ENCODE peak calls at places on chromosomes 12 and 14, in six cellular contexts. D is fibroblast of lung, V is A549, R is HFFc6, G is breast epithelium, E is cardiac muscle cell. O is an unnamed sample.

GRCh38 chr12:51246254-51246853 is 7.7 kb downstream of the DAZAP2 start:
- DNase-seq in D (peak), V (no peak), R (no peak), G (no peak), E (peak), O (peak)

GRCh38 chr12:120468846-120469449 is 600 bp downstream of the SRSF9 start:
- DNase-seq in D (no peak), V (peak), R (peak), G (no peak), E (no peak), O (peak)

GRCh38 chr12:40647651-40648050 is 44.6 kb upstream of the CNTN1 start:
- DNase-seq in D (no peak), V (peak), R (no peak), G (no peak), E (no peak), O (no peak)

GRCh38 chr12:54593716-54594115 is 5.3 kb upstream of the PPP1R1A start:
- DNase-seq in D (no peak), V (no peak), R (no peak), G (no peak), E (no peak), O (no peak)

GRCh38 chr12:114371250-114371649 is 34.7 kb downstream of the TBX5 start:
- DNase-seq in D (no peak), V (no peak), R (no peak), G (no peak), E (no peak), O (no peak)

GRCh38 chr12:1925125-1925963 is 6.9 kb upstream of the CACNA2D4 start:
- DNase-seq in D (no peak), V (no peak), R (no peak), G (no peak), E (no peak), O (no peak)

GRCh38 chr14:26138764-26139445 is 458.9 kb downstream of the NOVA1 start:
- DNase-seq in D (peak), V (peak), R (no peak), G (no peak), E (peak), O (no peak)

GRCh38 chr12:14572401-14572800 is 4.7 kb upstream of the PLBD1 start:
- DNase-seq in D (no peak), V (no peak), R (no peak), G (no peak), E (no peak), O (no peak)

GRCh38 chr14:32254952-32255679 is 52.0 kb upstream of the RNU6-8 start:
- DNase-seq in D (peak), V (peak), R (peak), G (peak), E (peak), O (peak)

GRCh38 chr12:100020370-100020769 is 35.6 kb upstream of the ANKS1B start:
- DNase-seq in D (no peak), V (no peak), R (peak), G (no peak), E (no peak), O (no peak)

GRCh38 chr12:5713599-5714001 is 231.5 kb downstream of the ANO2 start:
- DNase-seq in D (no peak), V (no peak), R (no peak), G (no peak), E (no peak), O (no peak)

GRCh38 chr12:67433393-67434175 is 164.4 kb downstream of the CAND1 start:
- DNase-seq in D (no peak), V (peak), R (peak), G (no peak), E (no peak), O (no peak)

GRCh38 chr12:77560714-77561113 is 270.0 kb upstream of the NAV3 start:
- DNase-seq in D (no peak), V (no peak), R (no peak), G (no peak), E (no peak), O (no peak)

GRCh38 chr12:133180669-133181068 is 626 bp upstream of the ZNF268 start:
- DNase-seq in D (no peak), V (no peak), R (no peak), G (no peak), E (no peak), O (no peak)

GRCh38 chr14:90521930-90522483 is 125.2 kb downstream of the CALM1 start:
- DNase-seq in D (no peak), V (no peak), R (no peak), G (no peak), E (no peak), O (no peak)

GRCh38 chr12:12611512-12612306 is at the start of gene CREBL2:
- DNase-seq in D (peak), V (peak), R (peak), G (peak), E (peak), O (peak)

GRCh38 chr12:63922446-63922845 is 77.9 kb downstream of the SRGAP1 start:
- DNase-seq in D (peak), V (peak), R (peak), G (no peak), E (peak), O (no peak)

GRCh38 chr12:7864751-7865150 is 8.0 kb downstream of the SLC2A14 start:
- DNase-seq in D (no peak), V (no peak), R (no peak), G (no peak), E (no peak), O (no peak)

GRCh38 chr14:69441948-69442347 is 42.6 kb upstream of the PLEKHD1 start:
- DNase-seq in D (peak), V (no peak), R (no peak), G (no peak), E (no peak), O (no peak)

GRCh38 chr12:7092229-7092985 is at the start of gene C1R:
- DNase-seq in D (peak), V (peak), R (peak), G (peak), E (peak), O (peak)

GRCh38 chr14:54901380-54902142 is 1.1 kb downstream of the GCH1 start:
- DNase-seq in D (no peak), V (peak), R (no peak), G (peak), E (no peak), O (no peak)

GRCh38 chr12:79452906-79453305 is 237.9 kb downstream of the PAWR start:
- DNase-seq in D (no peak), V (no peak), R (no peak), G (no peak), E (no peak), O (no peak)

GRCh38 chr12:121144416-121144914 is 11.8 kb downstream of the P2RX7 start:
- DNase-seq in D (peak), V (peak), R (peak), G (no peak), E (peak), O (no peak)

GRCh38 chr14:77892890-77893484 is 93.1 kb downstream of the ADCK1 start:
- DNase-seq in D (no peak), V (no peak), R (no peak), G (no peak), E (no peak), O (no peak)

GRCh38 chr14:53391156-53391555 is 238.0 kb upstream of the DDHD1 start:
- DNase-seq in D (peak), V (no peak), R (peak), G (no peak), E (peak), O (no peak)

GRCh38 chr12:39840422-39840821 is 220.8 kb upstream of the ABCD2 start:
- DNase-seq in D (no peak), V (no peak), R (no peak), G (no peak), E (no peak), O (no peak)

GRCh38 chr14:100610511-100611217 is 23.4 kb upstream of the BEGAIN start:
- DNase-seq in D (no peak), V (peak), R (peak), G (no peak), E (no peak), O (no peak)

GRCh38 chr12:100827901-100828520 is 33.4 kb downstream of the ANO4 start:
- DNase-seq in D (peak), V (peak), R (no peak), G (no peak), E (peak), O (peak)

GRCh38 chr12:66755727-66756395 is 77.0 kb upstream of the GRIP1 start:
- DNase-seq in D (no peak), V (no peak), R (no peak), G (no peak), E (no peak), O (no peak)

GRCh38 chr12:94731733-94732360 is 81.5 kb upstream of the TMCC3 start:
- DNase-seq in D (no peak), V (no peak), R (no peak), G (no peak), E (no peak), O (no peak)

GRCh38 chr12:71299541-71300376 is 139.8 kb upstream of the LGR5 start:
- DNase-seq in D (no peak), V (no peak), R (no peak), G (no peak), E (no peak), O (no peak)

GRCh38 chr14:22391908-22392307 is 197.1 kb downstream of the DAD1 start:
- DNase-seq in D (peak), V (peak), R (peak), G (peak), E (peak), O (peak)

GRCh38 chr12:93128332-93128707 is 199.2 kb upstream of the EEA1 start:
- DNase-seq in D (no peak), V (no peak), R (no peak), G (peak), E (no peak), O (no peak)

GRCh38 chr14:68140801-68141200 is 321.2 kb downstream of the RAD51B start:
- DNase-seq in D (no peak), V (peak), R (no peak), G (no peak), E (no peak), O (no peak)

GRCh38 chr14:37045340-37046061 is 126.9 kb downstream of the SLC25A21 start:
- DNase-seq in D (no peak), V (no peak), R (no peak), G (no peak), E (no peak), O (no peak)

GRCh38 chr14:37246427-37246829 is 48.7 kb downstream of the MIPOL1 start:
- DNase-seq in D (peak), V (peak), R (peak), G (no peak), E (peak), O (no peak)

GRCh38 chr12:84502180-84502857 is 410.3 kb downstream of the SLC6A15 start:
- DNase-seq in D (no peak), V (no peak), R (no peak), G (no peak), E (no peak), O (no peak)

GRCh38 chr12:84502907-84503787 is 409.5 kb downstream of the SLC6A15 start:
- DNase-seq in D (peak), V (peak), R (peak), G (no peak), E (peak), O (peak)

GRCh38 chr12:84492381-84492883 is 420.2 kb downstream of the SLC6A15 start:
- DNase-seq in D (no peak), V (no peak), R (no peak), G (no peak), E (no peak), O (no peak)

DNA sequence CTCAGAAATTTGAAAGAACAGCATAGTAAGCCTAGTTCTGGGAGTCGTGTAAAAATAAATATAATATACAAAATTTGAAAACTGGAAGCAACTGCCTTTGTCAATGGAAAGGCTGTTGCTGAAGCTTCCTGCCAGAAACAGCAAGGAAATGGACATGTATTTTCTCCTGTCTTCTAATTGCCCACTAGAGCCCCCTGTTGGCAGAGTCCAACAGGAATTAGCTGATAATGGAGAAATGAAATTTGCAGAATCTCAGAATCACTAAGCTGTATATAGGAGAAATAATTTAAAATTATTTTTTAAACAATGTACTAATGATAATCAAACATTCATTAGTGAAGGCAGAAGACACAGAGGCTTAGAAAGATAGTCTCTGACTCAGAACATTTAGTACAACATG is 414.8 kb downstream of the SLC6A15 start:
- DNase-seq in D (peak), V (peak), R (peak), G (no peak), E (peak), O (no peak)
- TF ChIP-seq CTCF in D (peak), V (peak), R (peak), G (no peak), E (peak), O (no peak)

GRCh38 chr12:118358008-118358359 is 14.7 kb downstream of the TAOK3 start:
- DNase-seq in D (no peak), V (no peak), R (no peak), G (no peak), E (no peak), O (no peak)
- TF ChIP-seq CTCF in D (no peak), V (no peak), R (peak), G (no peak), E (no peak), O (no peak)

GRCh38 chr14:106605548-106606448 is 1079.4 kb downstream of the TMEM121 start:
- DNase-seq in D (no peak), V (peak), R (no peak), G (no peak), E (no peak), O (no peak)
- TF ChIP-seq CTCF in D (no peak), V (no peak), R (no peak), G (no peak), E (no peak), O (no peak)

GRCh38 chr12:102896067-102896466 is 21.0 kb downstream of the PAH start:
- DNase-seq in D (no peak), V (no peak), R (no peak), G (no peak), E (no peak), O (no peak)
- TF ChIP-seq CTCF in D (no peak), V (no peak), R (no peak), G (no peak), E (no peak), O (no peak)

DNA sequence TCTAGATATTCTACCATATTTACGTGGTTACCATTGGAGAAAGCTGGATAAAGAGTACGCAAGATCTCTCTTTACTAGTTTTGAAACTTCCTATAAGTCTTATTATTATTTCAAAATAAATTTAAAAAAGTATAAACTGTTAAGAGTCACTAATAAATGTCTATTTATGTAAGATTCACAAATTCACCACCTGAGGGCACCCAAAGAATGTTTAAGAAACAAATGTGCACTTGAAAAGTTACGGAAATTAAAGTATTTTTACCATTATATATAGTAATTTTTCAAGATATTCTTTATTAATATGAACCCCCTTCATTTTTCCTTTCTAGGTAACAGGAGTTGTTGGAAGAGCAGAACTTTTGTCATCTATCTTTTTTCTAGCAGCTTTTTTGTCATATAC is 11.9 kb downstream of the TMTC3 start:
- DNase-seq in D (peak), V (peak), R (peak), G (no peak), E (peak), O (no peak)
- TF ChIP-seq CTCF in D (no peak), V (peak), R (peak), G (peak), E (peak), O (peak)

DNA sequence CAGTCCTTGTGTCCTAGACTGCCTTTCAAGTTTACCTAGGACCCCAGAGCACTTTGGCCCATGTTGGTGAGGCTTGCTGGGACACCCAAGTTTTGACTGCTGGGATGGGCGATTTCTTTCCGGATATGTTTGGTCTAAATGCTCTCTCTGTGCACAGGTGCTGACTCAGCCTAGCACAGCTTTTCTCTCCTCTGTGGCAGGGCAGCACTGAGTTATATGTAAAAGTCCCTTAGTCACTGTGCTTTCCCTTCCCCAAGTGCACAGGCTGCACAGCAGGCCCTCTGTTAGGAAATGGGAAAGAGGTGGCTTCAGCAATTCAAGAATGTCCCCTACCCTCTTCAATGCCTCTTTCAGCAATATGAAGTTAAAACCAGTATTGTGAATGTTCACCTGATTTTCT is 54.8 kb downstream of the SLC6A15 start:
- DNase-seq in D (no peak), V (no peak), R (no peak), G (no peak), E (no peak), O (no peak)
- TF ChIP-seq CTCF in D (no peak), V (no peak), R (no peak), G (no peak), E (no peak), O (no peak)

DNA sequence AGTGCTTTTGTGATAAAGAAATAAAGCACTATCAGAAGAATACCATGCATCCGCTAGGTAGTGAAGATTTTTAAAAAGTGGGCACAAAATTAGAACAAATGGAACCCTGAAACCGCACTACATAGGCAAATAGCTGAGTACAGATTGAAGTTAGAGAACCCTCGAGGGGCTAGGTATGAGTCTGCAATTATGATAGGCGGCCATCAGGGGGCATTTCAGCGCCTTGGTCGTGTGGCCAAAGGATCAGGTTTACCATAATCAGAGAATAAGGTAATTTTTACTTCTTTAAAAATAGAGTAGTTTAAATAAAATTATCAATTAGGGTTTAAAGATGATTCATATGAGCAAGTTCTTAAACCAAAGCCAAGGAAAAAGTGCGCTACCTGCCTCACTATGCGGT is 129.8 kb downstream of the TMX1 start:
- DNase-seq in D (no peak), V (peak), R (no peak), G (no peak), E (no peak), O (peak)
- TF ChIP-seq CTCF in D (no peak), V (peak), R (peak), G (no peak), E (peak), O (peak)

GRCh38 chr12:53048780-53049401 is 974 bp upstream of the TNS2 start:
- DNase-seq in D (peak), V (peak), R (peak), G (no peak), E (peak), O (peak)

GRCh38 chr12:53048033-53048779 is 1.7 kb upstream of the TNS2 start:
- DNase-seq in D (no peak), V (peak), R (no peak), G (peak), E (no peak), O (peak)

GRCh38 chr12:53045646-53046045 is 4.2 kb upstream of the TNS2 start:
- DNase-seq in D (no peak), V (no peak), R (no peak), G (no peak), E (peak), O (no peak)

GRCh38 chr12:53046655-53047220 is 3.1 kb upstream of the TNS2 start:
- DNase-seq in D (peak), V (peak), R (peak), G (peak), E (peak), O (peak)

DNA sequence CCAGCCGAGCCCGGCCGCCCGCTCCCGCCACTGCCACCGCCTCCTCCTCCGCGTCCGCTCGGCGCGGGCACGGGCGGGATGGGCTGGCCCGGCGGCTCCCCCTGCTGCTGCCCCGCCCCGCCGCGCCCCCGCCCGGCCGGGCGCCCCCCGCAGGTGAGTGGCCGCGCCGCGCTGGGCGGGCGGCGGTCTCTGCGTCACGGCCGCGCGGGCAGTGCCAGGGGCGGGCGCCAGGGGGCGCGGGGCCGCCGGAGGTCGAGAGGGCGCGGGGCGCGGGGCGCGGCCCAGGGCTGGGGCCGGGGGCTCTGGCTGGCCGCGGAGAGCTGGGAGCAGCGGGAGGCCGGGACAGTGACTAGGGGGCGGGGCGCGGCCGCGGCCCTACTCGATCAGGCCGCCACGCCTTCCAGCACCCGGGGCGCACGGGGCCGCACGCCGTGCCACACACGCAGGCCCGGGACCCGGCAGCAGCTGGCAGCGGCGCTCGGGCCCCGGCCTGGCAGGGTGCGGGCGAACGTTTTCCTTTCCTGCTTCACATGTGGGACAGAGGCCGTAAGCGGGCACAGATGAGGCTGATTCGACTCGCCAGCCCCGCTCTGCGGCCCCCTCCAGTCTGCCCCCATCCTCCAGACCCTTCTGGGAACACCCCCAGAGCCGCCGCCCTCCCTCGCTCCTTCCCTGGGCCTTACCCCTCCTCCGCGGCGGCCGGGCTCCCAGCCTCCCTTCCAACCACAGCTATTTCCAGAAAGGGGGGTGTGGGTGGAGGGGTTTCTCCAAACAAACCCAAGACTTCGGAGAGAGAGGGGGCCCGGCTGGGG is 2.4 kb upstream of the TNS2 start:
- DNase-seq in D (peak), V (peak), R (peak), G (peak), E (peak), O (peak)
- TF ChIP-seq CTCF in D (no peak), V (peak), R (peak), G (peak), E (no peak), O (peak)

O was measured in endothelial cell.